ENCODE peak calls at places on chromosomes 11 and 22, in four cellular contexts. One of them, this sample, is unnamed.

GRCh38 chr11:117482881-117483280 is 155.2 kb downstream of the CEP164 start:
- DNase-seq in left ventricle myocardium inferior: no peak
- DNase-seq in upper lobe of right lung: no peak
- DNase-seq in H9: no peak
- DNase-seq in this sample: no peak

GRCh38 chr11:43359432-43359818 is 705 bp downstream of the TTC17 start:
- DNase-seq in upper lobe of right lung: no peak
- DNase-seq in H9: peak
- DNase-seq in left ventricle myocardium inferior: no peak
- DNase-seq in this sample: no peak

GRCh38 chr11:15852179-15852578 is 504.2 kb downstream of the SOX6 start:
- DNase-seq in left ventricle myocardium inferior: no peak
- DNase-seq in H9: no peak
- DNase-seq in upper lobe of right lung: no peak
- DNase-seq in this sample: no peak

GRCh38 chr11:134425816-134426536 is 13.9 kb upstream of the B3GAT1 start:
- DNase-seq in left ventricle myocardium inferior: no peak
- DNase-seq in upper lobe of right lung: no peak
- DNase-seq in H9: no peak
- DNase-seq in this sample: no peak

GRCh38 chr11:121576531-121576930 is 123.8 kb upstream of the SORL1-AS1 start:
- DNase-seq in H9: no peak
- DNase-seq in left ventricle myocardium inferior: no peak
- DNase-seq in upper lobe of right lung: no peak
- DNase-seq in this sample: no peak

GRCh38 chr11:4022669-4023068 is 71.9 kb upstream of the RRM1 start:
- DNase-seq in left ventricle myocardium inferior: no peak
- DNase-seq in H9: no peak
- DNase-seq in upper lobe of right lung: no peak
- DNase-seq in this sample: no peak

GRCh38 chr11:1557904-1558831 is 13.9 kb downstream of the DUSP8 start:
- DNase-seq in left ventricle myocardium inferior: no peak
- DNase-seq in H9: peak
- DNase-seq in upper lobe of right lung: peak
- DNase-seq in this sample: peak

GRCh38 chr11:9757809-9758675 is 94.2 kb downstream of the SWAP70 start:
- DNase-seq in left ventricle myocardium inferior: peak
- DNase-seq in upper lobe of right lung: peak
- DNase-seq in H9: peak
- DNase-seq in this sample: peak

GRCh38 chr22:30279389-30279788 is 9.9 kb downstream of the CASTOR1 start:
- DNase-seq in left ventricle myocardium inferior: peak
- DNase-seq in upper lobe of right lung: peak
- DNase-seq in H9: no peak
- DNase-seq in this sample: no peak

GRCh38 chr11:2488004-2488403 is 43.2 kb downstream of the KCNQ1 start:
- DNase-seq in upper lobe of right lung: no peak
- DNase-seq in left ventricle myocardium inferior: no peak
- DNase-seq in H9: no peak
- DNase-seq in this sample: no peak

GRCh38 chr11:723120-723883 is 17.3 kb downstream of the EPS8L2 start:
- DNase-seq in upper lobe of right lung: no peak
- DNase-seq in H9: peak
- DNase-seq in left ventricle myocardium inferior: no peak
- DNase-seq in this sample: no peak

GRCh38 chr11:83881428-83881827 is 595.3 kb upstream of the CCDC90B start:
- DNase-seq in H9: no peak
- DNase-seq in left ventricle myocardium inferior: no peak
- DNase-seq in upper lobe of right lung: no peak
- DNase-seq in this sample: no peak
- TF ChIP-seq CTCF in H9: no peak
- TF ChIP-seq CTCF in left ventricle myocardium inferior: no peak
- TF ChIP-seq CTCF in upper lobe of right lung: no peak
- TF ChIP-seq CTCF in this sample: no peak

GRCh38 chr22:28977050-28977449 is 84.6 kb downstream of the C22orf31 start:
- DNase-seq in H9: no peak
- DNase-seq in left ventricle myocardium inferior: no peak
- DNase-seq in upper lobe of right lung: no peak
- DNase-seq in this sample: no peak
- H3K27ac ChIP-seq in H9: no peak
- H3K27ac ChIP-seq in left ventricle myocardium inferior: peak
- H3K27ac ChIP-seq in upper lobe of right lung: peak
- H3K27ac ChIP-seq in this sample: no peak

GRCh38 chr11:37449146-37449545 is 851.1 kb upstream of the RAG2 start:
- DNase-seq in left ventricle myocardium inferior: no peak
- DNase-seq in H9: no peak
- DNase-seq in upper lobe of right lung: no peak
- DNase-seq in this sample: no peak
- TF ChIP-seq CTCF in left ventricle myocardium inferior: no peak
- TF ChIP-seq CTCF in H9: peak
- TF ChIP-seq CTCF in upper lobe of right lung: peak
- TF ChIP-seq CTCF in this sample: no peak

GRCh38 chr11:128701936-128702335 is 8.1 kb downstream of the FLI1 start:
- DNase-seq in left ventricle myocardium inferior: no peak
- DNase-seq in upper lobe of right lung: no peak
- DNase-seq in H9: no peak
- DNase-seq in this sample: no peak

GRCh38 chr11:128707671-128708070 is 13.8 kb downstream of the FLI1 start:
- DNase-seq in left ventricle myocardium inferior: no peak
- DNase-seq in upper lobe of right lung: no peak
- DNase-seq in H9: no peak
- DNase-seq in this sample: no peak

GRCh38 chr11:128708660-128709059 is 14.8 kb downstream of the FLI1 start:
- DNase-seq in H9: no peak
- DNase-seq in upper lobe of right lung: no peak
- DNase-seq in left ventricle myocardium inferior: no peak
- DNase-seq in this sample: no peak

GRCh38 chr11:128704517-128704916 is 10.6 kb downstream of the FLI1 start:
- DNase-seq in H9: no peak
- DNase-seq in left ventricle myocardium inferior: no peak
- DNase-seq in upper lobe of right lung: no peak
- DNase-seq in this sample: no peak

DNA sequence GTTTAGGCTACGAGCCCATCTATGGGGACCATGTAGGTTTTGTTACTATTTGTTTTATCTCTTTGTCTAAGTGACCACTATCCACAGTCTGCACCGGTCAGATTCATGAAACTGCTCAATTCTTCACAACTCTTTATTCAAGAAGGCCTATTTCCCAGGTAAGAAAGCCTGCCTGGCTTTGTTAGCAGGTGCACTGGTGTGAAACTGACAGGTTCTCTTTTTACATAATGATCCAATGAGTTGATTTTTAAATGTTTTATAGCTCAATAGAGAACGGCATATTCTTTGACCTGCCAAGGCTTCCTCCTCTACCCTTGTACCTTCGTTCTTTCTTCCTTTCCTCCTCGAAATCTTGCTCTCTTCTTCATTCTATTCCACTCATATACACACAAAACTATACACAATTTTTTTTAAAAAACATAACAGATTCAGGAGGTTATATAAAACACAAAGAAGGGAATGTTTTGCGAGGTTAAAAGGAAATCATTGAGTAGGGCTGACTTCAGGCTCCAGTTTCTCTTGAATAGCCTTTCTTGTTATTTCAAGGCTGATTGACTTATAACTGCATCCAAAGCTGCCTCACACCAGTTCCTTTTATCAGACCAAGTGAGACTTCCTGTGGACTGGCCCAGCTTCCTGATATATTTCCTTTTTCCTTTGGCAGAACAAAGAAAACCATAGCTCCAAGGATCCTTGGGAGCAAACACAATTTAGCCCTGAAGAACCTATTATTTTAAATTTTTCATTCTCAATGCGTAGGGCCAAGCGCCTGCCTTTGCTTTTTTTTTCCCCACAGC is 11.4 kb downstream of the FLI1 start:
- DNase-seq in upper lobe of right lung: no peak
- DNase-seq in H9: no peak
- DNase-seq in left ventricle myocardium inferior: no peak
- DNase-seq in this sample: no peak
- H3K27ac ChIP-seq in upper lobe of right lung: peak
- H3K27ac ChIP-seq in H9: no peak
- H3K27ac ChIP-seq in left ventricle myocardium inferior: peak
- H3K27ac ChIP-seq in this sample: no peak

GRCh38 chr11:83816572-83817187 is 530.5 kb upstream of the CCDC90B start:
- DNase-seq in left ventricle myocardium inferior: no peak
- DNase-seq in upper lobe of right lung: no peak
- DNase-seq in H9: no peak
- DNase-seq in this sample: no peak
- TF ChIP-seq CTCF in left ventricle myocardium inferior: peak
- TF ChIP-seq CTCF in upper lobe of right lung: peak
- TF ChIP-seq CTCF in H9: peak
- TF ChIP-seq CTCF in this sample: peak

DNA sequence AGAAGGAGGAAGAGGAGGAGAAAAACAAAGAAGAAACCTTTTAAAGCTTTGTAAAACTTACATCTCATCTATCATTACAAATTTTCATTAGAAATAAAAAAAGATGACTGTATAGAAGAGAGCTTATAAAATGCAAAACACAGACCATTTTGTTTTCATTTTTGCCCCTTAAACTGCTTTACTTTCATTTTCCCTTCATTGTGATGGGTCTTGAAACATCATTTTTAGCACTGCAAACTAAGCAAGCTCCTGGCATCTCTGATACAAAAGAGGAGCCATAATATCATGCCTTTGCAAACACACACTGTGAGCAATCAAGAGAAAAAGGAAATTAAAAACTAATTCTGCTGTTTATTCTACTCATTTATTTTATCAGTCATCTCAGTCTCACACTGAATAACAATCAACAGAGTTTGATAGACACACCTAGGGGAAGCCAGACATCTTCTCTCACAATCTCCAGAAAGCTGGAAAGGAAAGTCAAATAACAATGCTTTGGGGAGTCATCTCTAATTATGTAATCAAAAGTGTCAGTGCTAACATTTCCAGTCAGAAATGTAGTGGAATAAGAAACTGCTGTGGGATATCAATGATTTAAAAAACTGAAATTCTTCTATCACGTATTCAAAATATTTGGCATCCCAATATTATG is 467.7 kb upstream of the FAT3 start:
- DNase-seq in left ventricle myocardium inferior: no peak
- DNase-seq in H9: no peak
- DNase-seq in upper lobe of right lung: no peak
- DNase-seq in this sample: no peak
- H3K27ac ChIP-seq in left ventricle myocardium inferior: no peak
- H3K27ac ChIP-seq in H9: no peak
- H3K27ac ChIP-seq in upper lobe of right lung: no peak
- H3K27ac ChIP-seq in this sample: no peak

GRCh38 chr11:74090701-74091100 is 80.1 kb downstream of the C2CD3 start:
- DNase-seq in H9: no peak
- DNase-seq in upper lobe of right lung: no peak
- DNase-seq in left ventricle myocardium inferior: no peak
- DNase-seq in this sample: no peak
- TF ChIP-seq CTCF in H9: peak
- TF ChIP-seq CTCF in upper lobe of right lung: no peak
- TF ChIP-seq CTCF in left ventricle myocardium inferior: no peak
- TF ChIP-seq CTCF in this sample: no peak

GRCh38 chr11:125262825-125263218 is 98.3 kb downstream of the PKNOX2 start:
- DNase-seq in H9: peak
- DNase-seq in upper lobe of right lung: no peak
- DNase-seq in left ventricle myocardium inferior: no peak
- DNase-seq in this sample: no peak
- H3K27ac ChIP-seq in H9: no peak
- H3K27ac ChIP-seq in upper lobe of right lung: peak
- H3K27ac ChIP-seq in left ventricle myocardium inferior: peak
- H3K27ac ChIP-seq in this sample: peak

GRCh38 chr11:95507794-95508193 is 276.8 kb upstream of the SESN3 start:
- DNase-seq in H9: no peak
- DNase-seq in upper lobe of right lung: no peak
- DNase-seq in left ventricle myocardium inferior: no peak
- DNase-seq in this sample: no peak
- TF ChIP-seq CTCF in H9: peak
- TF ChIP-seq CTCF in upper lobe of right lung: no peak
- TF ChIP-seq CTCF in left ventricle myocardium inferior: peak
- TF ChIP-seq CTCF in this sample: no peak

This sample was measured in coronary artery.